ENCODE peak calls at places on chromosomes 2 and 18, in four cellular contexts. D, H, P and O are unnamed samples.

GRCh38 chr2:204437815-204438766 is 107.2 kb upstream of the PARD3B start:
- DNase-seq in D (no peak), H (no peak), P (peak; percentile 50), O (no peak)

GRCh38 chr2:234955971-234956509 is 4.2 kb downstream of the SH3BP4 start:
- DNase-seq in H (no peak), D (no peak), P (peak; percentile 48), O (no peak)

GRCh38 chr2:3475771-3476170 is 43.6 kb downstream of the ADI1 start:
- DNase-seq in H (no peak), D (no peak), P (no peak), O (peak; percentile 59)

GRCh38 chr2:27353762-27354596 is 2.6 kb downstream of the GTF3C2 start:
- DNase-seq in P (no peak), D (no peak), H (no peak), O (no peak)

GRCh38 chr2:203379156-203379555 is 51.0 kb downstream of the ABI2 start:
- DNase-seq in P (no peak), D (no peak), H (no peak), O (no peak)

GRCh38 chr18:48108136-48108535 is 177.7 kb upstream of the SMAD2 start:
- DNase-seq in H (no peak), P (no peak), D (no peak), O (no peak)

GRCh38 chr18:12086249-12086648 is 7.4 kb upstream of the ANKRD62 start:
- DNase-seq in H (no peak), P (peak; percentile 96), D (no peak), O (peak; percentile 74)

GRCh38 chr2:195657634-195658540 is 861 bp downstream of the SLC39A10 start:
- DNase-seq in D (peak; percentile 78), H (peak; percentile 68), P (peak; percentile 79), O (peak; percentile 92)

GRCh38 chr2:144950874-144951560 is 431.1 kb upstream of the ZEB2 start:
- DNase-seq in P (no peak), H (no peak), D (no peak), O (no peak)

GRCh38 chr2:113251118-113251517 is 27.6 kb downstream of the PAX8 start:
- DNase-seq in H (no peak), D (no peak), P (no peak), O (no peak)

GRCh38 chr2:71505086-71505769 is 51.9 kb downstream of the DYSF start:
- DNase-seq in D (no peak), H (no peak), P (no peak), O (peak; percentile 54)

GRCh38 chr2:196613302-196613701 is 26.2 kb upstream of the CCDC150 start:
- DNase-seq in P (no peak), D (no peak), H (no peak), O (no peak)

GRCh38 chr2:236562434-236562833 is 7.2 kb upstream of the ACKR3 start:
- DNase-seq in H (no peak), D (no peak), P (peak; percentile 57), O (no peak)

GRCh38 chr2:100390001-100390940 is 27.2 kb downstream of the CHST10 start:
- DNase-seq in H (no peak), P (no peak), D (no peak), O (no peak)

DNA sequence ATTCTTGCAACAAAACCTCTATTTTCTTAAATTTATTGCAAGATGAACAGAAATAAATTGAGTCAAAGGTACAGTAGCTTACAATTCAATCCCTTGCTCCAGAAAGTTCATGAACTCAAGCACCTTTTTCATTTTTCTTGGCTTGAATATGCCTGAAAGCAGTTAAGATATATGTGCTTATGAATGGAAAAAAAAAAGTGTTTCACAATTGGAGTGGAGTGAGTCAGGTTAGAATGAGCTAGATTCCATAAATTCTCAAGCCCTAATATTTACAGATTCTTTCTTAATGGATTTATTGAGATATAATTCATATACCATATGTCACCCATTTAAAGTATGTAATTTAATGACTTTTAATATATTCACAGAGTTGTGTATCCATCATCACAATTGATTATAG is 39.6 kb upstream of the NEMP2 start:
- DNase-seq in H (no peak), P (no peak), D (no peak), O (no peak)
- TF ChIP-seq POLR2A in H (no peak), P (no peak), D (no peak), O (no peak)

GRCh38 chr2:96225016-96225533 is 16.4 kb upstream of the STARD7 start:
- DNase-seq in P (no peak), H (no peak), D (no peak), O (no peak)
- TF ChIP-seq POLR2A in P (no peak), H (no peak), D (no peak), O (no peak)

GRCh38 chr2:207253946-207254345 is 88.2 kb upstream of the KLF7 start:
- DNase-seq in H (no peak), P (no peak), D (no peak), O (no peak)
- TF ChIP-seq POLR2A in H (no peak), P (no peak), D (no peak), O (no peak)

DNA sequence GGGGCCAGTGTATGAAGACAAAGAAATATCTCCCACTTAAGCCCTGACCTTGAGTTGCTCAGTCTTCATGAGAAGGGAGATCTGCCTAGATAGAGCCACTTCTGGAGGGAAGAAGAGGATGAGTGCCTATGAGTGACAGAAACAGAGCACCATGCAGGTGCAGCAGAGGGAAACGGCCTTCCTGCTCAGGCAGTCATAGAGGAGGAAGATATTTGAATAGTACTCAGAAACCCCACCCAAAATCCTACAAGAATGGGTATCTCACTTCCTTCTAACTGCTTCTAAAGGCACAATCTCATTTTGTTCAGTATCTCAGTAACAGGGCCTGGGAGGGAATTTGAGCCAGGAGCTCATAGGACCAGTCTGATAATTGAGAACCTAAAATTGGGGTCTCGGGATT is 339.3 kb downstream of the ALK start:
- DNase-seq in H (no peak), P (no peak), D (no peak), O (no peak)
- TF ChIP-seq POLR2A in H (no peak), P (no peak), D (no peak), O (no peak)

DNA sequence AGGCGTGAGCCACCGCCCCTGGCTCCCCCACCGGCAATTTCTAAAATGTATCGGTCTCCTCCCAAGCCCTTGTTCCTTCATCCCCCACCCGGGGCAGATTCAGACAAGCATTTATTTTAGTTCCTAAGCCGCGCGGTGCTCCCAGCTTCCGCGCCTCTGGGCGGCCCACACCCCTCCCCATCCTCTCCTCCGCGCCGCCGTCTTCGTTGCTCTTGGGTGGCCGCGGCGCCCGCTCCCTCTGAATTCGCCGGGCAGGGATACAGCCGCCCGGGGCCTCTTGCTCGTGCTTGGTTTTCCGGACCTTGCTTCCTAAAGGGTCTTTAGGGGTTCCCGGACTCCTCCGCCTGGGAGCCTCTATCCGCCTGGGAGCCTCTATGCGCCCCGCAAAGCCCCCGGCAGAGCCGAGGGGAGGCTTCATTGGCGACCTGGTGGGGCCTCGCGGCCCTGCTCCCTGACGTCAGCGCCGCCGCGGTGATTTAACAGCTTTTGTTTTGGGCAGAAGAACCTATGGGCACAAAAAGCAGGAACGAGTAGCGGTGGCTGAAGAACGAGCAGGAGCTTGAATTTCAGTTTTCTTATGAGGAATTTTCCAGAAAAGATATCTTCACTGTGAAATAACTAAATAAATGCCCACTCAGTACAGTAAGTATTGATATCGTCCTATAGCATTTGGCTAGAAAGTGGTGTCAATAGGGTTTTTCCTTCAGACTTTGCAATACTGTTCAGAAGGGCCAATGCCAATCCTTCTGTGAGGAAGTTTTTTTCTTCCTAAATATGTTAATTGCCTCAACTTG is 37.3 kb downstream of the PRKRA start:
- DNase-seq in H (peak; percentile 52), D (peak; percentile 90), P (peak; percentile 65), O (peak; percentile 94)
- TF ChIP-seq POLR2A in H (no peak), D (peak; percentile 27), P (peak; percentile 57), O (no peak)

GRCh38 chr2:185372188-185372587 is 366.4 kb upstream of the FSIP2 start:
- DNase-seq in P (no peak), H (no peak), D (no peak), O (no peak)
- TF ChIP-seq POLR2A in P (no peak), H (no peak), D (no peak), O (no peak)